ENCODE peak calls at places on chromosomes 16 and 17, in six cellular contexts. One of them, this sample, is unnamed.

GRCh38 chr17:51166987-51167931 is 1.0 kb downstream of the NME2 start:
- DNase-seq in H4: peak
- DNase-seq in Peyer's patch: peak
- DNase-seq in Jurkat, Clone E6-1: no peak
- DNase-seq in tibial artery: no peak
- DNase-seq in cardiac muscle cell: peak
- DNase-seq in this sample: no peak

GRCh38 chr17:9484789-9485188 is 90.8 kb downstream of the STX8 start:
- DNase-seq in Jurkat, Clone E6-1: no peak
- DNase-seq in H4: no peak
- DNase-seq in tibial artery: no peak
- DNase-seq in Peyer's patch: no peak
- DNase-seq in cardiac muscle cell: no peak
- DNase-seq in this sample: no peak

GRCh38 chr16:50096791-50097190 is 31.0 kb downstream of the HEATR3 start:
- DNase-seq in Jurkat, Clone E6-1: no peak
- DNase-seq in Peyer's patch: no peak
- DNase-seq in cardiac muscle cell: no peak
- DNase-seq in tibial artery: no peak
- DNase-seq in H4: peak
- DNase-seq in this sample: no peak

GRCh38 chr16:57318240-57318970 is 33.9 kb upstream of the PLLP start:
- DNase-seq in H4: no peak
- DNase-seq in cardiac muscle cell: peak
- DNase-seq in Peyer's patch: no peak
- DNase-seq in Jurkat, Clone E6-1: no peak
- DNase-seq in tibial artery: no peak
- DNase-seq in this sample: no peak

GRCh38 chr17:28760561-28760960 is 16.8 kb downstream of the TRAF4 start:
- DNase-seq in H4: no peak
- DNase-seq in Peyer's patch: no peak
- DNase-seq in tibial artery: no peak
- DNase-seq in Jurkat, Clone E6-1: no peak
- DNase-seq in cardiac muscle cell: no peak
- DNase-seq in this sample: no peak

GRCh38 chr17:19381741-19382444 is 3.6 kb downstream of the MAPK7 start:
- DNase-seq in tibial artery: no peak
- DNase-seq in Peyer's patch: no peak
- DNase-seq in Jurkat, Clone E6-1: no peak
- DNase-seq in cardiac muscle cell: no peak
- DNase-seq in H4: no peak
- DNase-seq in this sample: no peak

GRCh38 chr17:72414967-72415853 is 294.4 kb downstream of the SOX9 start:
- DNase-seq in cardiac muscle cell: no peak
- DNase-seq in H4: no peak
- DNase-seq in Jurkat, Clone E6-1: no peak
- DNase-seq in tibial artery: no peak
- DNase-seq in Peyer's patch: no peak
- DNase-seq in this sample: no peak

GRCh38 chr17:77245162-77245926 is 104.6 kb downstream of the SEC14L1 start:
- DNase-seq in tibial artery: no peak
- DNase-seq in cardiac muscle cell: no peak
- DNase-seq in Peyer's patch: no peak
- DNase-seq in Jurkat, Clone E6-1: no peak
- DNase-seq in H4: no peak
- DNase-seq in this sample: no peak

GRCh38 chr17:7651959-7652658 is 1.4 kb downstream of the ATP1B2 start:
- DNase-seq in cardiac muscle cell: no peak
- DNase-seq in H4: no peak
- DNase-seq in Peyer's patch: no peak
- DNase-seq in Jurkat, Clone E6-1: no peak
- DNase-seq in tibial artery: no peak
- DNase-seq in this sample: no peak

GRCh38 chr17:64326420-64327054 is 63.5 kb upstream of the TEX2 start:
- DNase-seq in Jurkat, Clone E6-1: no peak
- DNase-seq in Peyer's patch: no peak
- DNase-seq in tibial artery: peak
- DNase-seq in H4: peak
- DNase-seq in cardiac muscle cell: no peak
- DNase-seq in this sample: peak

GRCh38 chr16:57093845-57094564 is 1.6 kb downstream of the CPNE2 start:
- DNase-seq in Peyer's patch: peak
- DNase-seq in tibial artery: no peak
- DNase-seq in cardiac muscle cell: no peak
- DNase-seq in Jurkat, Clone E6-1: no peak
- DNase-seq in H4: no peak
- DNase-seq in this sample: no peak

GRCh38 chr17:6070895-6071511 is 824 bp downstream of the WSCD1 start:
- DNase-seq in tibial artery: no peak
- DNase-seq in Jurkat, Clone E6-1: no peak
- DNase-seq in Peyer's patch: no peak
- DNase-seq in cardiac muscle cell: peak
- DNase-seq in H4: no peak
- DNase-seq in this sample: no peak

GRCh38 chr16:58448890-58449289 is 51.1 kb upstream of the NDRG4 start:
- DNase-seq in H4: no peak
- DNase-seq in Peyer's patch: no peak
- DNase-seq in Jurkat, Clone E6-1: no peak
- DNase-seq in tibial artery: no peak
- DNase-seq in cardiac muscle cell: no peak
- DNase-seq in this sample: no peak

GRCh38 chr17:21008992-21009671 is 33.7 kb downstream of the USP22 start:
- DNase-seq in cardiac muscle cell: no peak
- DNase-seq in Jurkat, Clone E6-1: no peak
- DNase-seq in H4: no peak
- DNase-seq in tibial artery: no peak
- DNase-seq in Peyer's patch: no peak
- DNase-seq in this sample: no peak

GRCh38 chr17:17700251-17700969 is 19.2 kb downstream of the RAI1 start:
- DNase-seq in Peyer's patch: peak
- DNase-seq in H4: no peak
- DNase-seq in cardiac muscle cell: peak
- DNase-seq in Jurkat, Clone E6-1: no peak
- DNase-seq in tibial artery: no peak
- DNase-seq in this sample: no peak

GRCh38 chr17:8125947-8126305 is 2.0 kb upstream of the HES7 start:
- DNase-seq in H4: no peak
- DNase-seq in cardiac muscle cell: peak
- DNase-seq in tibial artery: no peak
- DNase-seq in Peyer's patch: no peak
- DNase-seq in Jurkat, Clone E6-1: no peak
- DNase-seq in this sample: no peak

GRCh38 chr17:76492989-76493501 is 8.2 kb downstream of the RHBDF2 start:
- DNase-seq in Peyer's patch: no peak
- DNase-seq in tibial artery: peak
- DNase-seq in cardiac muscle cell: no peak
- DNase-seq in Jurkat, Clone E6-1: no peak
- DNase-seq in H4: peak
- DNase-seq in this sample: no peak

GRCh38 chr17:39547713-39548478 is 59.8 kb downstream of the NEUROD2 start:
- DNase-seq in Jurkat, Clone E6-1: peak
- DNase-seq in cardiac muscle cell: peak
- DNase-seq in H4: peak
- DNase-seq in tibial artery: peak
- DNase-seq in Peyer's patch: peak
- DNase-seq in this sample: no peak

GRCh38 chr17:19904412-19904811 is 36.7 kb upstream of the ULK2 start:
- DNase-seq in Peyer's patch: no peak
- DNase-seq in H4: no peak
- DNase-seq in Jurkat, Clone E6-1: no peak
- DNase-seq in cardiac muscle cell: no peak
- DNase-seq in tibial artery: no peak
- DNase-seq in this sample: no peak

GRCh38 chr16:31352344-31353115 is 2.4 kb upstream of the ITGAX start:
- DNase-seq in Jurkat, Clone E6-1: no peak
- DNase-seq in cardiac muscle cell: no peak
- DNase-seq in Peyer's patch: no peak
- DNase-seq in tibial artery: no peak
- DNase-seq in H4: no peak
- DNase-seq in this sample: no peak

GRCh38 chr17:16568541-16569357 is at the start of gene ZNF287:
- DNase-seq in Jurkat, Clone E6-1: peak
- DNase-seq in Peyer's patch: peak
- DNase-seq in H4: peak
- DNase-seq in tibial artery: peak
- DNase-seq in cardiac muscle cell: peak
- DNase-seq in this sample: peak

GRCh38 chr16:66070140-66070887 is 296.2 kb upstream of the CDH5 start:
- DNase-seq in Jurkat, Clone E6-1: no peak
- DNase-seq in tibial artery: peak
- DNase-seq in Peyer's patch: no peak
- DNase-seq in H4: peak
- DNase-seq in cardiac muscle cell: peak
- DNase-seq in this sample: no peak

GRCh38 chr16:29986231-29986630 is 9.2 kb downstream of the HIRIP3 start:
- DNase-seq in Jurkat, Clone E6-1: no peak
- DNase-seq in Peyer's patch: peak
- DNase-seq in H4: no peak
- DNase-seq in cardiac muscle cell: no peak
- DNase-seq in tibial artery: no peak
- DNase-seq in this sample: no peak

GRCh38 chr16:89711601-89712475 is 8.9 kb downstream of the VPS9D1 start:
- DNase-seq in cardiac muscle cell: peak
- DNase-seq in H4: no peak
- DNase-seq in Jurkat, Clone E6-1: peak
- DNase-seq in Peyer's patch: peak
- DNase-seq in tibial artery: no peak
- DNase-seq in this sample: no peak

GRCh38 chr17:30347488-30347887 is 13.6 kb upstream of the TMIGD1 start:
- DNase-seq in tibial artery: no peak
- DNase-seq in cardiac muscle cell: no peak
- DNase-seq in H4: no peak
- DNase-seq in Jurkat, Clone E6-1: no peak
- DNase-seq in Peyer's patch: no peak
- DNase-seq in this sample: no peak

GRCh38 chr16:77873066-77873465 is 84.7 kb downstream of the VAT1L start:
- DNase-seq in Jurkat, Clone E6-1: no peak
- DNase-seq in tibial artery: no peak
- DNase-seq in cardiac muscle cell: no peak
- DNase-seq in Peyer's patch: no peak
- DNase-seq in H4: no peak
- DNase-seq in this sample: no peak

GRCh38 chr17:74340470-74341023 is 14.5 kb downstream of the KIF19 start:
- DNase-seq in Jurkat, Clone E6-1: no peak
- DNase-seq in cardiac muscle cell: no peak
- DNase-seq in H4: no peak
- DNase-seq in Peyer's patch: no peak
- DNase-seq in tibial artery: no peak
- DNase-seq in this sample: no peak

GRCh38 chr17:15503731-15504130 is 36.3 kb upstream of the CDRT4 start:
- DNase-seq in Jurkat, Clone E6-1: no peak
- DNase-seq in H4: no peak
- DNase-seq in cardiac muscle cell: no peak
- DNase-seq in Peyer's patch: no peak
- DNase-seq in tibial artery: no peak
- DNase-seq in this sample: no peak

GRCh38 chr17:65587602-65588193 is 26.2 kb upstream of the AXIN2 start:
- DNase-seq in Jurkat, Clone E6-1: no peak
- DNase-seq in cardiac muscle cell: no peak
- DNase-seq in H4: no peak
- DNase-seq in tibial artery: no peak
- DNase-seq in Peyer's patch: no peak
- DNase-seq in this sample: no peak

GRCh38 chr17:80058311-80058955 is 22.0 kb downstream of the CCDC40 start:
- DNase-seq in tibial artery: no peak
- DNase-seq in Jurkat, Clone E6-1: no peak
- DNase-seq in Peyer's patch: no peak
- DNase-seq in cardiac muscle cell: no peak
- DNase-seq in H4: no peak
- DNase-seq in this sample: no peak

GRCh38 chr16:21158208-21159110 is at the start of gene LDAF1:
- DNase-seq in cardiac muscle cell: peak
- DNase-seq in tibial artery: peak
- DNase-seq in Peyer's patch: peak
- DNase-seq in H4: peak
- DNase-seq in Jurkat, Clone E6-1: peak
- DNase-seq in this sample: peak

GRCh38 chr16:87550510-87550961 is 51.8 kb upstream of the JPH3 start:
- DNase-seq in cardiac muscle cell: peak
- DNase-seq in tibial artery: no peak
- DNase-seq in Jurkat, Clone E6-1: no peak
- DNase-seq in Peyer's patch: peak
- DNase-seq in H4: no peak
- DNase-seq in this sample: no peak